ENCODE peak calls at places on chromosomes 1 and 21, in four cellular contexts. S is stomach, E is BJ, Q is progenitor cell of endocrine pancreas. P is an unnamed sample.

GRCh38 chr1:31811605-31812004 is 4.2 kb downstream of the SPOCD1 start:
- DNase-seq in S (no peak), E (no peak), Q (no peak), P (no peak)

GRCh38 chr21:31347435-31348032 is 3.5 kb upstream of the TIAM1 start:
- DNase-seq in S (no peak), E (no peak), Q (no peak), P (no peak)

GRCh38 chr1:37635309-37635902 is 714 bp upstream of the RSPO1 start:
- DNase-seq in S (no peak), E (no peak), Q (no peak), P (no peak)

GRCh38 chr1:111199329-111199728 is 1.1 kb downstream of the DENND2D start:
- DNase-seq in S (no peak), E (no peak), Q (no peak), P (no peak)

GRCh38 chr1:93821412-93822144 is 57.4 kb downstream of the DNTTIP2 start:
- DNase-seq in S (no peak), E (no peak), Q (no peak), P (no peak)

GRCh38 chr1:64212023-64212422 is 8.6 kb downstream of the UBE2U start:
- DNase-seq in S (no peak), E (peak; percentile 53), Q (no peak), P (no peak)

GRCh38 chr1:87226341-87226760 is 102.3 kb upstream of the LMO4 start:
- DNase-seq in S (peak; percentile 66), E (peak; percentile 95), Q (no peak), P (no peak)

GRCh38 chr1:92446546-92446945 is 40.2 kb downstream of the GFI1 start:
- DNase-seq in S (no peak), E (no peak), Q (no peak), P (no peak)

GRCh38 chr1:218480691-218481099 is 135.6 kb downstream of the TGFB2 start:
- DNase-seq in S (no peak), E (peak; percentile 88), Q (no peak), P (no peak)

GRCh38 chr1:56028244-56028643 is 551.1 kb downstream of the PLPP3 start:
- DNase-seq in S (no peak), E (no peak), Q (no peak), P (no peak)

GRCh38 chr1:56025942-56026341 is 553.4 kb downstream of the PLPP3 start:
- DNase-seq in S (no peak), E (no peak), Q (no peak), P (no peak)

GRCh38 chr1:56031011-56031410 is 548.4 kb downstream of the PLPP3 start:
- DNase-seq in S (no peak), E (no peak), Q (no peak), P (no peak)

GRCh38 chr1:56029329-56030003 is 549.9 kb downstream of the PLPP3 start:
- DNase-seq in S (no peak), E (no peak), Q (no peak), P (no peak)

GRCh38 chr1:56028879-56029278 is 550.5 kb downstream of the PLPP3 start:
- DNase-seq in S (no peak), E (no peak), Q (no peak), P (no peak)
- TF ChIP-seq CTCF in S (no peak), E (no peak), Q (no peak), P (no peak)

GRCh38 chr1:77401384-77401783 is 119.6 kb downstream of the AK5 start:
- DNase-seq in S (no peak), E (no peak), Q (no peak), P (no peak)
- TF ChIP-seq CTCF in S (no peak), E (no peak), Q (no peak), P (no peak)

GRCh38 chr1:36224537-36225297 is 474 bp downstream of the THRAP3 start:
- DNase-seq in S (peak; percentile 65), E (peak; percentile 59), Q (peak; percentile 64), P (peak; percentile 83)
- TF ChIP-seq CTCF in S (no peak), E (peak; percentile 53), Q (peak; percentile 60), P (peak; percentile 73)

GRCh38 chr1:234579967-234580366 is 30.0 kb downstream of the IRF2BP2 start:
- DNase-seq in S (no peak), E (no peak), Q (no peak), P (no peak)
- TF ChIP-seq CTCF in S (no peak), E (no peak), Q (peak; percentile 33), P (peak; percentile 59)

DNA sequence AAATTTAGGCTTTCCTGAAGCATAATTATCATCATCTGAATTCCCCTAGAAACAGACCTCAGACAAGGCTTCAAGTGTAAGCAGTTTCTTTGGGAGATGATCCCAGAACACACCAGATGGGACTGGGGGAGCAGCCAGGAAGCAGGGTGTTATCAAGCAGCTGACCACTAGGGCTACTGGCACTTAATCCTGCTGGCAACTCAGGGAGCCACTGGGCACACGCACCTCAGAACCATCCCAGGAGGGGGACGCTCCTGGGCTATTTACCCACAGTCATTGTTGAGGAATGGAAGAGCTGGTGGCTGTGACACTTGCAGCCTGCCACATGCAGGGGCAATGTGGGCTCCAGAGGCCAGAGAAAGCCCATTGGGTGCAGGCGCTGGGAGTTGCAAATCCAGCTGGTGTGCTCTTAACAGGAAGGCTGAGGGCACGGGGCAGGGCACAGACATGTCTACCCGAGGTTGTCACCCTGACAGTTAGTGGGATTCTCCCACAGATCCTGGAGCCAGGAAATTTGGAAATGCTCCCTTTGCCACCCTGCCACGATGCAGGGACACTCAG is 15.1 kb upstream of the IL22RA1 start:
- DNase-seq in S (no peak), E (no peak), Q (no peak), P (no peak)
- TF ChIP-seq CTCF in S (no peak), E (peak; percentile 31), Q (no peak), P (peak; percentile 33)

P was measured in type B pancreatic cell.